ENCODE peak calls at places on chromosomes 13 and 19, in seven cellular contexts. I, T, N, W, K, J and Q are unnamed samples. For H3K4me1, the result is how much of the 10 kb centered on the place peaks cover.

GRCh38 chr19:51712461-51713081 is 11.2 kb downstream of the HAS1 start:
- DNase-seq in J (no peak), N (peak), W (no peak), I (no peak), T (no peak), K (no peak), Q (no peak)

GRCh38 chr13:45482571-45483173 is 17.9 kb downstream of the COG3 start:
- DNase-seq in J (no peak), I (no peak), T (no peak), N (no peak), W (no peak), K (no peak), Q (no peak)

GRCh38 chr13:49789961-49790360 is 2.5 kb downstream of the KPNA3 start:
- DNase-seq in N (no peak), T (no peak), J (no peak), K (no peak), W (no peak), I (no peak), Q (no peak)

GRCh38 chr19:4981681-4981958 is 12.7 kb downstream of the KDM4B start:
- DNase-seq in N (no peak), J (no peak), T (no peak), K (no peak), W (no peak), I (peak), Q (no peak)

GRCh38 chr13:101529419-101529818 is 76.9 kb downstream of the ITGBL1 start:
- DNase-seq in W (no peak), N (no peak), I (no peak), K (no peak), T (no peak), J (peak), Q (no peak)

GRCh38 chr19:17687141-17687856 is 855 bp downstream of the UNC13A start:
- DNase-seq in N (no peak), K (no peak), W (no peak), T (no peak), I (peak), J (no peak), Q (no peak)

GRCh38 chr13:36509369-36509768 is 77.1 kb downstream of the CCNA1 start:
- DNase-seq in J (no peak), W (no peak), I (no peak), T (no peak), K (no peak), N (no peak), Q (no peak)

GRCh38 chr19:44447864-44448674 is at the start of gene ZNF229:
- DNase-seq in T (peak), I (peak), K (peak), W (peak), J (peak), N (peak), Q (peak)

GRCh38 chr13:112725346-112726017 is 35.6 kb downstream of the ATP11A start:
- DNase-seq in J (peak), K (no peak), T (no peak), I (no peak), N (no peak), W (peak), Q (no peak)

GRCh38 chr13:73984949-73985691 is 149.1 kb downstream of the KLF12 start:
- DNase-seq in I (no peak), T (no peak), J (no peak), N (no peak), K (no peak), W (no peak), Q (no peak)

GRCh38 chr13:99467764-99468163 is 33.5 kb upstream of the TM9SF2 start:
- DNase-seq in J (no peak), I (no peak), T (no peak), K (no peak), W (no peak), N (no peak), Q (no peak)

GRCh38 chr19:9847087-9847671 is 12.1 kb downstream of the PIN1 start:
- DNase-seq in N (peak), K (peak), J (peak), I (peak), W (peak), T (peak), Q (peak)

GRCh38 chr19:6744381-6745288 is 5.2 kb downstream of the TRIP10 start:
- DNase-seq in N (no peak), K (peak), W (peak), I (no peak), T (peak), J (peak), Q (peak)
- TF ChIP-seq EP300 in N (no peak), K (no peak), W (no peak), I (no peak), T (no peak), J (no peak), Q (no peak)

DNA sequence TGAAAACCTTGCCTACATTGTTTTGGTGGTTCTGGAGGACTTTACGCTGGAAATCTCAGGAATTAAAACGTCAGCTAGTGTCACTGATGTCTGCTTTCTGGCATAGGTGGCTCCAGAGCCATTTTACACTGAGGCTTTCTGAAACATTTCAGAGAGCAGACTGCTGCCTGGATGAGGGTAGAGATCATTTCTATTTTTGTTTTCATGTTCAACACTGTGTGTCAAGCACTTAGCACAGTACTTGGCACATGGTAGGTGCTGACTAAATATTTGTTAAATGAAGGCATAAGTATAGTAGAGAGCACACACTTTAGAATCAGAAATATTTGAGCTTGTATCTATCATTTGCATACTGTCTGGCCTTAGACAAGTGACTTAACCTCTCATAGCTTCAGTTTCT is 59.1 kb upstream of the FRY start:
- DNase-seq in I (no peak), T (no peak), N (no peak), J (no peak), K (no peak), W (no peak), Q (no peak)
- TF ChIP-seq POLR2AphosphoS5 in I (no peak), T (no peak), N (no peak), J (no peak), K (no peak), W (no peak), Q (no peak)

GRCh38 chr13:51426982-51427381 is 25.9 kb downstream of the INTS6 start:
- DNase-seq in I (no peak), K (no peak), N (no peak), J (no peak), T (no peak), W (no peak), Q (no peak)
- H3K4me1 ChIP-seq in I (under half), K (under half), N (under half), J (under half), T (half or more), W (under half), Q (under half)

DNA sequence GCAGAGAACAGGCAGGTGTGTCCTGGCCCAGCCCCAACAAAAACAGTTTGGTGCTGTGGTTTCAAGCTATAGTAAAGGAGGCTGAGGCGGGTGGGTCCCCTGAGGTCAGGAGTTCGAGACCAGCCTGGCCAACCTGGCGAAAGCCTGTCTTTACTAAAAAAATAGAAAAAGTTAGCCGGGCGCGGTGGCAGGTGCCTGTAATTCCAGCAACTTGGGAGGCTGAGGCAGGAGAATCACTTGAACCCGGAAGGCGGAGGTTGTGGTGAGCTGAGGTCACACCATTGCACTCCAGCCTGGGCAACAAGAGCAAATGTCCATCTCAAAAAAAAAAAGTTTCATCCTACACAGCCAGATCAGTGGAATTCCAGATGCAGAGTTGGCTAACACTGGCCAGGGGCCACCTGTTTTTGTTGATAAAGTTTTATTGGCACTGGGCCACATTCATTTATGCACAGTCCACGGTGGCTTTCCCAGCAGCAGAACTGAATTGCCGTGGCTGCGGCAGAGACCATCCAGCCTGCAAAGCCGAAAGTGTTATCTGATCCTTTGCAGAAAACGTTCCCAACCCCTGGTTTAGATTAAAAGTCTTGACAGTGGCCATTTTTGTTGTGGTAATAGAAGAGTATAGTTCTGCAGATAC is 8.5 kb downstream of the NCLN start:
- DNase-seq in N (no peak), I (peak), J (no peak), W (no peak), K (no peak), T (no peak), Q (no peak)
- TF ChIP-seq EP300 in N (no peak), I (no peak), J (no peak), W (no peak), K (no peak), T (no peak), Q (no peak)

DNA sequence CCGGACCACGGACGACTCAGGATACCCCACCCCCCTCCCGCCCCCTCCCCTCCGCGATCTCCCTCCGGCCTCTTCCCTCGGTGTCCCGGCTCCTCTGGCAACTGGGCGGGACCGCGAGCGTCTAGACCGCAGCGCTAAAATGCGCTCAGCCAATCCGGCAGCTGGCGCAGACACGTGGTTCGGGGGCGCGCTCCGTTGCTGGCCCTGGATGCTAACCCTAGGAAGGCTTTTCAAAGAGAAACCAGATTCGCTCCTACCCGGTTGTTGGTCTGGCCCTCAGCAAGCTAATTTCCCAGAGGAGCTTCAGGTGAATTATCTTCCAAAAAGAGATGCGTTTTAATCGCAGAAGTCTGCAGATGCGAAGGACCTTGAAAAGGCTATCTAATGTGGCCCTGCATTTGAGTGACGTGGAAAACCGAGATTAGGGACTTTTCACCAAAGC is at the start of gene DZIP1:
- DNase-seq in N (peak), W (peak), T (peak), K (peak), J (peak), I (peak), Q (no peak)
- TF ChIP-seq POLR2AphosphoS5 in N (no peak), W (peak), T (peak), K (peak), J (no peak), I (peak), Q (peak)

GRCh38 chr19:38717855-38718254 is 26.4 kb downstream of the CAPN12 start:
- DNase-seq in W (no peak), I (no peak), K (no peak), J (no peak), N (no peak), T (no peak), Q (no peak)

GRCh38 chr19:38719761-38720558 is 24.3 kb downstream of the CAPN12 start:
- DNase-seq in K (no peak), I (no peak), N (no peak), T (no peak), J (no peak), W (no peak), Q (no peak)

GRCh38 chr19:38720559-38721236 is 23.6 kb downstream of the CAPN12 start:
- DNase-seq in K (no peak), T (no peak), W (no peak), I (no peak), N (no peak), J (no peak), Q (no peak)

GRCh38 chr19:38717051-38717450 is 27.2 kb downstream of the CAPN12 start:
- DNase-seq in T (no peak), I (no peak), W (no peak), N (no peak), J (no peak), K (no peak), Q (no peak)

GRCh38 chr19:38718747-38719543 is 25.3 kb downstream of the CAPN12 start:
- DNase-seq in W (peak), T (peak), I (peak), N (no peak), J (no peak), K (no peak), Q (no peak)
- H3K4me1 ChIP-seq in W (half or more), T (half or more), I (under half), N (under half), J (under half), K (under half), Q (half or more)

GRCh38 chr19:33035461-33035860 is 29.2 kb downstream of the RHPN2 start:
- DNase-seq in J (no peak), K (no peak), N (no peak), I (no peak), T (no peak), W (no peak), Q (no peak)

GRCh38 chr19:33039815-33040214 is 24.9 kb downstream of the RHPN2 start:
- DNase-seq in N (no peak), J (no peak), W (no peak), K (no peak), I (no peak), T (no peak), Q (no peak)

GRCh38 chr19:33040994-33041827 is 23.5 kb downstream of the RHPN2 start:
- DNase-seq in J (no peak), N (no peak), T (peak), I (no peak), K (peak), W (no peak), Q (no peak)

DNA sequence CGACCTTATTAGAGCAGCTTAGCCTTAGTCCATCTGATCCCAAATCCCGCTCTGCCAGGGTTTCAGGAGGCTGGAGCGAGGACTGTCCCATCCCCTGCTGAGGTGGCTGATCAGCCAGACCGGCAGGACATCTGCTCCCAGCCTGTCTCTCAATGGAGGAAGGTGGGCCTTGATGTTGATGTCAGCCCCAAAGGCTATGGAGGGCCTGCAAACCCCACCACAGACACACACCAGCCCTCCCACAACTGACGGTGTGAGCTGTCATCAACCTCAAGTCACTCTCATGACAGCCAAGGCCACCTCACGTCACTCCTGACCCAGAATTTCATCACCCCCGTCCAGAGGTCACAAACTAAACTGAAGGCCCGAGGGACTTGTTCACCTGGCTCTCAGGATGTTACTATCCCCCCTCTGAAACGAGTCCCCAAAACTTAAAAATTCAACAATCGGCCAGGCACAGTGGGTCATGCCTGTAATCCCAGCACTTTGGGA is 25.5 kb downstream of the RHPN2 start:
- DNase-seq in W (no peak), I (no peak), K (no peak), J (no peak), T (no peak), N (no peak), Q (no peak)
- TF ChIP-seq EP300 in W (no peak), I (no peak), K (no peak), J (no peak), T (no peak), N (no peak), Q (no peak)

GRCh38 chr19:49660338-49660961 is 5.2 kb downstream of the IRF3 start:
- DNase-seq in I (no peak), K (no peak), W (no peak), T (no peak), N (no peak), J (no peak), Q (no peak)
- TF ChIP-seq POLR2AphosphoS5 in I (no peak), K (no peak), W (no peak), T (no peak), N (no peak), J (no peak), Q (no peak)